ENCODE peak calls at places on chromosomes 1 and 21, in four cellular contexts. N, T, Q and A are unnamed samples.
A peak's percentile ranks its signal among the peaks of the same experiment; 100 is the strongest.

GRCh38 chr1:39576016-39576657 is 453 bp downstream of the PABPC4 start:
- DNase-seq in Q (peak; percentile 57), T (no peak), N (peak; percentile 39), A (no peak)

GRCh38 chr1:214044438-214045214 is 56.9 kb downstream of the PROX1 start:
- DNase-seq in N (no peak), Q (peak; percentile 21), T (no peak), A (no peak)

GRCh38 chr1:93021539-93022134 is 57.4 kb upstream of the MTF2 start:
- DNase-seq in N (no peak), Q (peak; percentile 59), T (no peak), A (peak; percentile 55)

GRCh38 chr1:76925825-76926224 is 58.5 kb downstream of the ST6GALNAC5 start:
- DNase-seq in Q (no peak), T (no peak), N (no peak), A (no peak)

GRCh38 chr1:21861602-21862429 is 49.8 kb downstream of the LDLRAD2 start:
- DNase-seq in T (no peak), Q (no peak), N (no peak), A (peak; percentile 37)

GRCh38 chr21:36134820-36135390 is at the start of gene CBR3:
- DNase-seq in T (peak; percentile 83), Q (peak; percentile 32), N (peak; percentile 68), A (peak; percentile 21)

GRCh38 chr1:199463521-199464127 is 563.9 kb upstream of the NR5A2 start:
- DNase-seq in Q (peak; percentile 61), N (no peak), T (no peak), A (peak; percentile 9)

GRCh38 chr21:45449658-45450502 is 44.9 kb downstream of the COL18A1 start:
- DNase-seq in N (peak; percentile 8), T (no peak), Q (no peak), A (no peak)

GRCh38 chr1:94679336-94680007 is 137.9 kb upstream of the F3 start:
- DNase-seq in N (peak; percentile 43), Q (no peak), T (peak; percentile 91), A (no peak)

GRCh38 chr1:228228601-228229074 is 20.8 kb downstream of the OBSCN start:
- DNase-seq in N (no peak), Q (no peak), T (no peak), A (peak; percentile 38)

GRCh38 chr1:57086141-57086540 is 120.3 kb upstream of the C8B start:
- DNase-seq in Q (no peak), N (no peak), T (no peak), A (no peak)

GRCh38 chr1:6260433-6260934 is 414 bp downstream of the GPR153 start:
- DNase-seq in T (peak; percentile 77), Q (peak; percentile 61), N (peak; percentile 50), A (no peak)

GRCh38 chr1:229661022-229661877 is 35.2 kb downstream of the URB2 start:
- DNase-seq in T (peak; percentile 93), N (peak; percentile 82), Q (peak; percentile 89), A (peak; percentile 75)

GRCh38 chr1:204296431-204296988 is 63.2 kb downstream of the PLEKHA6 start:
- DNase-seq in T (peak; percentile 61), Q (no peak), N (no peak), A (no peak)

GRCh38 chr1:26999440-26999987 is 6.0 kb downstream of the TRNP1 start:
- DNase-seq in Q (peak; percentile 86), N (peak; percentile 66), T (peak; percentile 96), A (no peak)

GRCh38 chr1:42937836-42938595 is 20.7 kb downstream of the SLC2A1 start:
- DNase-seq in Q (no peak), N (no peak), T (peak; percentile 24), A (peak; percentile 66)

GRCh38 chr1:80531182-80531581 is 1269.6 kb upstream of the ADGRL2 start:
- DNase-seq in N (no peak), Q (no peak), T (no peak), A (no peak)

GRCh38 chr1:28194326-28195035 is 18.0 kb upstream of the PTAFR start:
- DNase-seq in N (no peak), T (no peak), Q (no peak), A (no peak)

GRCh38 chr1:29122987-29123870 is 474 bp downstream of the TMEM200B start:
- DNase-seq in T (peak; percentile 77), Q (peak; percentile 49), N (peak; percentile 40), A (no peak)

GRCh38 chr1:207423560-207424292 is 30.4 kb upstream of the CR2 start:
- DNase-seq in T (no peak), Q (peak; percentile 10), N (no peak), A (peak; percentile 9)

GRCh38 chr21:42060166-42060565 is 11.0 kb upstream of the UMODL1 start:
- DNase-seq in N (no peak), Q (no peak), T (no peak), A (no peak)

GRCh38 chr21:42061195-42061865 is 9.8 kb upstream of the UMODL1 start:
- DNase-seq in Q (no peak), N (peak; percentile 39), T (peak; percentile 78), A (no peak)

GRCh38 chr21:42059141-42059540 is 12.0 kb upstream of the UMODL1 start:
- DNase-seq in T (no peak), Q (no peak), N (no peak), A (no peak)

GRCh38 chr21:42058631-42059111 is 12.4 kb upstream of the UMODL1 start:
- DNase-seq in Q (no peak), N (no peak), T (no peak), A (no peak)

DNA sequence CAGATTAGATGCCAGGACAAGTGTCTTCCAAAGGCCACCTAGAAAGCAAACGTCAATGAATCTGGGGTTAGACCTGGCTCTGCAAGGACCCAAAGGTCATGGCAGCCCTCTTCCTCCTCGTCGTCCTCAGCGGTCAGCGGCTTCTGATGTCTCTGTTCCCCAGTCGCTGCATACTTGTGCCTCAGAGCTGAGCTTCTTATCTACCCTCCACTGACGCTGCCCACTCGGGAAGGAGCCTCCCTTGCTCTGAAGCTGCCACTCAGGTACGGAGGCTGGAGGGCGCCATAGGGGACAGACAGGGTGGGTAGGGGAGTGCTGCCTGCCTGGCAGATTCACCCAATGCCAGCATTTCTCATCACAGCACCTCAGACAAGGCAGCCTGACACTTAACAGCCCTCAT is 11.4 kb upstream of the UMODL1 start:
- DNase-seq in T (no peak), N (no peak), Q (no peak), A (no peak)
- H3K27me3 ChIP-seq in T (no peaks in the 10 kb centered on the region), N (peaks cover 16% of the 10 kb centered on the region), Q (no peaks in the 10 kb centered on the region), A (no peaks in the 10 kb centered on the region)

DNA sequence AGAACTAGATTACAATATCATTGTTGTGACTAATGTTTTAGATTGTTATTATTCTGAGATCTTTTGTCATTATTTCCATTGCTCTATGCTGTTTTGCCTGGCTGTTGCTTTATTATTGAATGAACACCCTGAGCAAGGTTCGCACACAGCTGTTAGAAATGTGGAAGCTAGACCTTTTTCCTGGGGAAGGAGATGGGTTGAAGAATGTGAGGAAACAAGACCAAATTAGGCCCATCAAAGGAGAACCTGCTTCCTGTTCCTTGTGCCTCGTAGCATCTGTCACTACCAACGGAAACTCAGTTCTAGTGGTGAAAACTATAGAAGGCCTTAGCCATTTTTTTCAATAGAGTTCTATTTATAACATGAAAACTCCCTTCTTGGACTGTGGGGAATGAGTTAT is 68.7 kb downstream of the RGL1 start:
- DNase-seq in T (no peak), N (no peak), Q (no peak), A (no peak)
- H3K27ac ChIP-seq in T (peak overlapping the region; percentile 16), N (peak overlapping the region; percentile 14), Q (peak overlapping the region; percentile 56), A (no peak overlapping the region)

GRCh38 chr1:201537028-201537427 is 1.9 kb upstream of the NAV1 start:
- DNase-seq in T (no peak), Q (no peak), N (no peak), A (no peak)
- H3K27me3 ChIP-seq in T (no peaks in the 10 kb centered on the region), Q (peaks cover 37% of the 10 kb centered on the region), N (no peaks in the 10 kb centered on the region), A (peaks cover 2% of the 10 kb centered on the region)

GRCh38 chr1:41102208-41102607 is 80.7 kb upstream of the SLFNL1 start:
- DNase-seq in Q (peak; percentile 72), T (peak; percentile 97), N (peak; percentile 87), A (peak; percentile 82)
- H3K27ac ChIP-seq in Q (peak overlapping the region; percentile 51), T (peak overlapping the region; percentile 68), N (peak overlapping the region; percentile 69), A (no peak overlapping the region)

DNA sequence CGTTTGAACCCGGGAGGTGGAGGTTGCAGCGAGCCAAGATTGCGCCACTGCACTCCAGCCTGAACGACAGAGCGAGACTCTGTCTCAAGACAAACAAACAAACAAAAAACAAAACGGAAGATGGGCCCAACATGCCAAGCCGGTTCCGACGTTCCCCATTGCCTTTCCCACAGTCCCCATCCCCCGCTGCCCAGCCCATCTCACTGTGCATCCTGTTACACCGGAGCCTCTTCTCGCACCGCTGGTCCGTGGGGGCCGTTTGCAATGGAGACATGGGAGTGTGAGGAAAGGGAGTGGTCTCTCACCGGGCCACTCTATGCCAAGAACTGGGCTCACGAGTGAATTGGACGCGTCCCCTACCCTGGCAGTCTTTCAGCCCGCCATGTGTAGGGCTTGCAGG is 1.3 kb upstream of the CFAP74 start:
- DNase-seq in T (no peak), N (no peak), Q (no peak), A (no peak)
- H3K27me3 ChIP-seq in T (peaks cover 18% of the 10 kb centered on the region), N (peaks cover 73% of the 10 kb centered on the region), Q (peaks cover 3% of the 10 kb centered on the region), A (peaks cover 14% of the 10 kb centered on the region)

DNA sequence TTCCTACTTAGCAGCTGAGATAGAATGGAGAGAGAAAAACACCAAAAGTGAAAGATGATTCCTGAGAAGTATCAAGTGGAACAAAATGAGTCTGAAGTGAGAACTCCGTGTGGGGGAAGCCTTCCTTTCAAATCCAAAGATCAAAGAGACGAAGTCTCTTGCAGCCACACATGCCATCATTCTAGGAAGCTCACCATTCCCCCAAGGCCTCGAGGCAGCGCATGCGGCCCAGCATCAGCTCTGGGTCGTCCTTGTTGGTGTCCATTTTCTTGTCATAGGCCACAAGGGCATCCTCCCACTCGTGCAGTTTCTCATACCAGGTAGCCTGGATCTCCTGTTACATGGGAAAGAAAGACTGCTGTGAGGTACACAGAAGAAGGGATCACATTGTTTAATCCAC is 32.2 kb upstream of the ANGPTL7 start:
- DNase-seq in T (peak; percentile 17), Q (no peak), N (no peak), A (no peak)
- H3K27ac ChIP-seq in T (peak overlapping the region; percentile 4), Q (peak overlapping the region; percentile 79), N (peak overlapping the region; percentile 3), A (no peak overlapping the region)

GRCh38 chr1:234777850-234778214 is 167.9 kb upstream of the IRF2BP2 start:
- DNase-seq in T (no peak), Q (peak; percentile 46), N (no peak), A (no peak)
- H3K27me3 ChIP-seq in T (no peaks in the 10 kb centered on the region), Q (no peaks in the 10 kb centered on the region), N (peaks cover 62% of the 10 kb centered on the region), A (no peaks in the 10 kb centered on the region)

GRCh38 chr1:44707112-44707881 is 23.7 kb downstream of the RNU5D-1 start:
- DNase-seq in Q (peak; percentile 41), T (no peak), N (no peak), A (no peak)
- H3K27ac ChIP-seq in Q (no peak overlapping the region), T (no peak overlapping the region), N (no peak overlapping the region), A (no peak overlapping the region)

DNA sequence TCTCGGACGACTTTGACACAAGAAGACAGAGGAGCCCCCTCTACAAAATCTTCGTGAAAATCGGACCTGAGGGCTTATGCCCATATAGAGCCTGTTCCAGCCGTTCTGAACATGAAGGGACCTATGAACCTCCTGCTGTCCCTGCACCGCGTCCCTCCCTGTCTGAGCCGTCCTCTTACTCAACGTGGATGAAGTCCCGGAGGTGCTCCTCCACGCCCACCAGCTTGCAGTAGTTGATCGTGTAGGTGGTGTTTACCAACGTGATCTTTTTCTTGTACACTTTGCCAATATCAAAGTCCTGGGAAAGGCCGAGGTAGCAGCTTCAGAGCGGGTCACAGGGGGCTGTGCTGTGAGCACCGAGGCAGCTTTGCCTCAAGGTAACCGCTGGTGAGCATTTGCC is 40.0 kb downstream of the CFAP74 start:
- DNase-seq in N (no peak), Q (no peak), T (no peak), A (no peak)
- H3K27me3 ChIP-seq in N (peaks cover 70% of the 10 kb centered on the region), Q (no peaks in the 10 kb centered on the region), T (peaks cover 7% of the 10 kb centered on the region), A (peaks cover 4% of the 10 kb centered on the region)